ENCODE peak calls at places on chromosomes 11 and 22, in seven cellular contexts. One of them, this sample, is unnamed.

GRCh38 chr11:116605543-116605942 is 167.2 kb downstream of the BUD13 start:
- DNase-seq in stimulated activated CD8-positive, alpha-beta memory T cell treated with anti-CD3 and anti-CD28 coated beads, Interleukin-7, amount 100 ng/mL, for 24 hours: peak
- DNase-seq in fibroblast of lung: no peak
- DNase-seq in HuH-7.5: peak
- DNase-seq in hepatocyte: peak
- DNase-seq in GM03348: no peak
- DNase-seq in cardiac fibroblast: peak
- DNase-seq in this sample: peak

GRCh38 chr11:69123593-69124545 is 31.9 kb upstream of the SMIM38 start:
- DNase-seq in GM03348: no peak
- DNase-seq in cardiac fibroblast: no peak
- DNase-seq in fibroblast of lung: no peak
- DNase-seq in stimulated activated CD8-positive, alpha-beta memory T cell treated with anti-CD3 and anti-CD28 coated beads, Interleukin-7, amount 100 ng/mL, for 24 hours: no peak
- DNase-seq in hepatocyte: no peak
- DNase-seq in HuH-7.5: no peak
- DNase-seq in this sample: no peak

GRCh38 chr11:2445948-2446551 is 1.2 kb downstream of the KCNQ1 start:
- DNase-seq in GM03348: no peak
- DNase-seq in fibroblast of lung: no peak
- DNase-seq in cardiac fibroblast: no peak
- DNase-seq in stimulated activated CD8-positive, alpha-beta memory T cell treated with anti-CD3 and anti-CD28 coated beads, Interleukin-7, amount 100 ng/mL, for 24 hours: no peak
- DNase-seq in HuH-7.5: no peak
- DNase-seq in hepatocyte: no peak
- DNase-seq in this sample: no peak

GRCh38 chr22:19974233-19974861 is 32.7 kb upstream of the TXNRD2 start:
- DNase-seq in HuH-7.5: peak
- DNase-seq in GM03348: peak
- DNase-seq in fibroblast of lung: peak
- DNase-seq in cardiac fibroblast: peak
- DNase-seq in hepatocyte: peak
- DNase-seq in stimulated activated CD8-positive, alpha-beta memory T cell treated with anti-CD3 and anti-CD28 coated beads, Interleukin-7, amount 100 ng/mL, for 24 hours: no peak
- DNase-seq in this sample: no peak

GRCh38 chr22:32020117-32020516 is 22.9 kb upstream of the SLC5A1 start:
- DNase-seq in hepatocyte: peak
- DNase-seq in HuH-7.5: no peak
- DNase-seq in stimulated activated CD8-positive, alpha-beta memory T cell treated with anti-CD3 and anti-CD28 coated beads, Interleukin-7, amount 100 ng/mL, for 24 hours: no peak
- DNase-seq in fibroblast of lung: peak
- DNase-seq in cardiac fibroblast: peak
- DNase-seq in GM03348: no peak
- DNase-seq in this sample: no peak

GRCh38 chr11:19673924-19674390 is 38.7 kb upstream of the NAV2 start:
- DNase-seq in stimulated activated CD8-positive, alpha-beta memory T cell treated with anti-CD3 and anti-CD28 coated beads, Interleukin-7, amount 100 ng/mL, for 24 hours: no peak
- DNase-seq in hepatocyte: peak
- DNase-seq in cardiac fibroblast: peak
- DNase-seq in HuH-7.5: no peak
- DNase-seq in GM03348: peak
- DNase-seq in fibroblast of lung: peak
- DNase-seq in this sample: no peak

GRCh38 chr22:30500628-30501027 is 4.9 kb downstream of the SEC14L4 start:
- DNase-seq in stimulated activated CD8-positive, alpha-beta memory T cell treated with anti-CD3 and anti-CD28 coated beads, Interleukin-7, amount 100 ng/mL, for 24 hours: no peak
- DNase-seq in fibroblast of lung: no peak
- DNase-seq in GM03348: no peak
- DNase-seq in HuH-7.5: no peak
- DNase-seq in hepatocyte: no peak
- DNase-seq in cardiac fibroblast: no peak
- DNase-seq in this sample: no peak

GRCh38 chr22:46052801-46053562 is 76.0 kb upstream of the WNT7B start:
- DNase-seq in GM03348: peak
- DNase-seq in HuH-7.5: no peak
- DNase-seq in fibroblast of lung: peak
- DNase-seq in stimulated activated CD8-positive, alpha-beta memory T cell treated with anti-CD3 and anti-CD28 coated beads, Interleukin-7, amount 100 ng/mL, for 24 hours: no peak
- DNase-seq in hepatocyte: no peak
- DNase-seq in cardiac fibroblast: peak
- DNase-seq in this sample: no peak

GRCh38 chr11:1756024-1756561 is 5.7 kb upstream of the IFITM10 start:
- DNase-seq in stimulated activated CD8-positive, alpha-beta memory T cell treated with anti-CD3 and anti-CD28 coated beads, Interleukin-7, amount 100 ng/mL, for 24 hours: no peak
- DNase-seq in HuH-7.5: no peak
- DNase-seq in cardiac fibroblast: no peak
- DNase-seq in fibroblast of lung: no peak
- DNase-seq in GM03348: no peak
- DNase-seq in hepatocyte: no peak
- DNase-seq in this sample: no peak

GRCh38 chr11:61777234-61778090 is 14.9 kb downstream of the TMEM258 start:
- DNase-seq in GM03348: peak
- DNase-seq in cardiac fibroblast: no peak
- DNase-seq in stimulated activated CD8-positive, alpha-beta memory T cell treated with anti-CD3 and anti-CD28 coated beads, Interleukin-7, amount 100 ng/mL, for 24 hours: peak
- DNase-seq in hepatocyte: no peak
- DNase-seq in fibroblast of lung: no peak
- DNase-seq in HuH-7.5: no peak
- DNase-seq in this sample: peak

GRCh38 chr11:102850973-102851745 is 7.8 kb upstream of the MMP3 start:
- DNase-seq in stimulated activated CD8-positive, alpha-beta memory T cell treated with anti-CD3 and anti-CD28 coated beads, Interleukin-7, amount 100 ng/mL, for 24 hours: no peak
- DNase-seq in GM03348: peak
- DNase-seq in fibroblast of lung: peak
- DNase-seq in hepatocyte: no peak
- DNase-seq in cardiac fibroblast: peak
- DNase-seq in HuH-7.5: no peak
- DNase-seq in this sample: no peak

GRCh38 chr11:117877120-117877784 is 794 bp upstream of the FXYD6 start:
- DNase-seq in fibroblast of lung: peak
- DNase-seq in GM03348: no peak
- DNase-seq in stimulated activated CD8-positive, alpha-beta memory T cell treated with anti-CD3 and anti-CD28 coated beads, Interleukin-7, amount 100 ng/mL, for 24 hours: no peak
- DNase-seq in cardiac fibroblast: peak
- DNase-seq in HuH-7.5: no peak
- DNase-seq in hepatocyte: no peak
- DNase-seq in this sample: no peak

GRCh38 chr11:122340607-122341006 is 224.6 kb upstream of the BLID start:
- DNase-seq in cardiac fibroblast: no peak
- DNase-seq in stimulated activated CD8-positive, alpha-beta memory T cell treated with anti-CD3 and anti-CD28 coated beads, Interleukin-7, amount 100 ng/mL, for 24 hours: no peak
- DNase-seq in GM03348: no peak
- DNase-seq in HuH-7.5: no peak
- DNase-seq in fibroblast of lung: no peak
- DNase-seq in hepatocyte: no peak
- DNase-seq in this sample: no peak

GRCh38 chr11:121838571-121838970 is 277.4 kb downstream of the BLID start:
- DNase-seq in HuH-7.5: no peak
- DNase-seq in GM03348: no peak
- DNase-seq in fibroblast of lung: no peak
- DNase-seq in hepatocyte: no peak
- DNase-seq in cardiac fibroblast: no peak
- DNase-seq in stimulated activated CD8-positive, alpha-beta memory T cell treated with anti-CD3 and anti-CD28 coated beads, Interleukin-7, amount 100 ng/mL, for 24 hours: no peak
- DNase-seq in this sample: no peak

GRCh38 chr11:69942333-69942820 is 123.2 kb upstream of the FGF3 start:
- DNase-seq in HuH-7.5: no peak
- DNase-seq in fibroblast of lung: no peak
- DNase-seq in stimulated activated CD8-positive, alpha-beta memory T cell treated with anti-CD3 and anti-CD28 coated beads, Interleukin-7, amount 100 ng/mL, for 24 hours: no peak
- DNase-seq in cardiac fibroblast: no peak
- DNase-seq in GM03348: no peak
- DNase-seq in hepatocyte: no peak
- DNase-seq in this sample: no peak

GRCh38 chr11:120270386-120270785 is 30.4 kb downstream of the POU2F3 start:
- DNase-seq in stimulated activated CD8-positive, alpha-beta memory T cell treated with anti-CD3 and anti-CD28 coated beads, Interleukin-7, amount 100 ng/mL, for 24 hours: no peak
- DNase-seq in cardiac fibroblast: no peak
- DNase-seq in HuH-7.5: no peak
- DNase-seq in hepatocyte: no peak
- DNase-seq in fibroblast of lung: no peak
- DNase-seq in GM03348: no peak
- DNase-seq in this sample: no peak

GRCh38 chr11:34250732-34251639 is 106.8 kb downstream of the ABTB2 start:
- DNase-seq in GM03348: peak
- DNase-seq in fibroblast of lung: peak
- DNase-seq in cardiac fibroblast: peak
- DNase-seq in HuH-7.5: no peak
- DNase-seq in hepatocyte: peak
- DNase-seq in stimulated activated CD8-positive, alpha-beta memory T cell treated with anti-CD3 and anti-CD28 coated beads, Interleukin-7, amount 100 ng/mL, for 24 hours: peak
- DNase-seq in this sample: peak

GRCh38 chr11:28491431-28491830 is 383.2 kb downstream of the METTL15 start:
- DNase-seq in HuH-7.5: no peak
- DNase-seq in hepatocyte: no peak
- DNase-seq in GM03348: no peak
- DNase-seq in cardiac fibroblast: no peak
- DNase-seq in fibroblast of lung: peak
- DNase-seq in stimulated activated CD8-positive, alpha-beta memory T cell treated with anti-CD3 and anti-CD28 coated beads, Interleukin-7, amount 100 ng/mL, for 24 hours: no peak
- DNase-seq in this sample: no peak

GRCh38 chr11:66090288-66090687 is 20.2 kb downstream of the PACS1 start:
- DNase-seq in cardiac fibroblast: no peak
- DNase-seq in HuH-7.5: no peak
- DNase-seq in stimulated activated CD8-positive, alpha-beta memory T cell treated with anti-CD3 and anti-CD28 coated beads, Interleukin-7, amount 100 ng/mL, for 24 hours: no peak
- DNase-seq in fibroblast of lung: no peak
- DNase-seq in hepatocyte: no peak
- DNase-seq in GM03348: no peak
- DNase-seq in this sample: no peak

GRCh38 chr11:69416746-69417145 is 64.7 kb upstream of the LINC01488 start:
- DNase-seq in HuH-7.5: no peak
- DNase-seq in hepatocyte: no peak
- DNase-seq in fibroblast of lung: no peak
- DNase-seq in cardiac fibroblast: no peak
- DNase-seq in GM03348: no peak
- DNase-seq in stimulated activated CD8-positive, alpha-beta memory T cell treated with anti-CD3 and anti-CD28 coated beads, Interleukin-7, amount 100 ng/mL, for 24 hours: no peak
- DNase-seq in this sample: no peak

GRCh38 chr22:23105919-23106853 is 35.6 kb downstream of the RSPH14 start:
- DNase-seq in hepatocyte: no peak
- DNase-seq in GM03348: no peak
- DNase-seq in fibroblast of lung: no peak
- DNase-seq in cardiac fibroblast: no peak
- DNase-seq in stimulated activated CD8-positive, alpha-beta memory T cell treated with anti-CD3 and anti-CD28 coated beads, Interleukin-7, amount 100 ng/mL, for 24 hours: no peak
- DNase-seq in HuH-7.5: no peak
- DNase-seq in this sample: no peak

GRCh38 chr22:46611189-46611588 is 9.0 kb upstream of the GRAMD4 start:
- DNase-seq in HuH-7.5: no peak
- DNase-seq in cardiac fibroblast: no peak
- DNase-seq in GM03348: no peak
- DNase-seq in hepatocyte: no peak
- DNase-seq in fibroblast of lung: no peak
- DNase-seq in stimulated activated CD8-positive, alpha-beta memory T cell treated with anti-CD3 and anti-CD28 coated beads, Interleukin-7, amount 100 ng/mL, for 24 hours: no peak
- DNase-seq in this sample: no peak